ENCODE peak calls at places on chromosomes 6 and 20, in ten cellular contexts. One of them, this sample, is unnamed.
A peak's percentile ranks its signal among the peaks of the same experiment; 100 is the strongest.

GRCh38 chr6:121439456-121440250 is 4.2 kb downstream of the GJA1 start:
- DNase-seq in heart right ventricle: no peak
- DNase-seq in neural progenitor cell: peak; percentile 15
- DNase-seq in psoas muscle: no peak
- DNase-seq in fibroblast of lung: no peak
- DNase-seq in CD8-positive, alpha-beta T cell: no peak
- DNase-seq in astrocyte of the spinal cord: no peak
- DNase-seq in effector memory CD4-positive, alpha-beta T cell: no peak
- DNase-seq in Caco-2: no peak
- DNase-seq in cardiac muscle cell: no peak
- DNase-seq in this sample: no peak

GRCh38 chr20:25294459-25295385 is 46.8 kb downstream of the PYGB start:
- DNase-seq in heart right ventricle: peak; percentile 54
- DNase-seq in neural progenitor cell: peak; percentile 85
- DNase-seq in psoas muscle: peak; percentile 72
- DNase-seq in fibroblast of lung: peak; percentile 60
- DNase-seq in CD8-positive, alpha-beta T cell: peak; percentile 63
- DNase-seq in astrocyte of the spinal cord: peak; percentile 38
- DNase-seq in effector memory CD4-positive, alpha-beta T cell: no peak
- DNase-seq in Caco-2: peak; percentile 86
- DNase-seq in cardiac muscle cell: peak; percentile 79
- DNase-seq in this sample: peak; percentile 72

GRCh38 chr6:145842693-145843546 is 28.3 kb upstream of the FBXO30 start:
- DNase-seq in heart right ventricle: no peak
- DNase-seq in neural progenitor cell: no peak
- DNase-seq in psoas muscle: no peak
- DNase-seq in fibroblast of lung: peak; percentile 42
- DNase-seq in CD8-positive, alpha-beta T cell: no peak
- DNase-seq in astrocyte of the spinal cord: no peak
- DNase-seq in effector memory CD4-positive, alpha-beta T cell: no peak
- DNase-seq in Caco-2: no peak
- DNase-seq in cardiac muscle cell: no peak
- DNase-seq in this sample: no peak

GRCh38 chr6:113184291-113184690 is 672.9 kb upstream of the MARCKS start:
- DNase-seq in heart right ventricle: no peak
- DNase-seq in neural progenitor cell: no peak
- DNase-seq in psoas muscle: no peak
- DNase-seq in fibroblast of lung: peak; percentile 43
- DNase-seq in CD8-positive, alpha-beta T cell: no peak
- DNase-seq in astrocyte of the spinal cord: peak; percentile 90
- DNase-seq in effector memory CD4-positive, alpha-beta T cell: no peak
- DNase-seq in Caco-2: no peak
- DNase-seq in cardiac muscle cell: no peak
- DNase-seq in this sample: no peak

GRCh38 chr6:162371133-162371532 is 356.4 kb downstream of the PRKN start:
- DNase-seq in heart right ventricle: no peak
- DNase-seq in neural progenitor cell: no peak
- DNase-seq in psoas muscle: no peak
- DNase-seq in fibroblast of lung: no peak
- DNase-seq in CD8-positive, alpha-beta T cell: no peak
- DNase-seq in astrocyte of the spinal cord: peak; percentile 7
- DNase-seq in effector memory CD4-positive, alpha-beta T cell: no peak
- DNase-seq in Caco-2: no peak
- DNase-seq in cardiac muscle cell: no peak
- DNase-seq in this sample: no peak

GRCh38 chr6:157908369-157909281 is 73.0 kb upstream of the SYNJ2 start:
- DNase-seq in heart right ventricle: no peak
- DNase-seq in neural progenitor cell: peak; percentile 34
- DNase-seq in psoas muscle: no peak
- DNase-seq in fibroblast of lung: no peak
- DNase-seq in CD8-positive, alpha-beta T cell: no peak
- DNase-seq in astrocyte of the spinal cord: no peak
- DNase-seq in effector memory CD4-positive, alpha-beta T cell: no peak
- DNase-seq in Caco-2: no peak
- DNase-seq in cardiac muscle cell: no peak
- DNase-seq in this sample: no peak

GRCh38 chr6:73724389-73724788 is 28.4 kb downstream of the CD109 start:
- DNase-seq in heart right ventricle: no peak
- DNase-seq in neural progenitor cell: no peak
- DNase-seq in psoas muscle: no peak
- DNase-seq in fibroblast of lung: no peak
- DNase-seq in CD8-positive, alpha-beta T cell: no peak
- DNase-seq in astrocyte of the spinal cord: no peak
- DNase-seq in effector memory CD4-positive, alpha-beta T cell: no peak
- DNase-seq in Caco-2: no peak
- DNase-seq in cardiac muscle cell: no peak
- DNase-seq in this sample: no peak

GRCh38 chr20:4555188-4555893 is 166.4 kb upstream of the PRND start:
- DNase-seq in heart right ventricle: no peak
- DNase-seq in neural progenitor cell: no peak
- DNase-seq in psoas muscle: no peak
- DNase-seq in fibroblast of lung: peak; percentile 96
- DNase-seq in CD8-positive, alpha-beta T cell: no peak
- DNase-seq in astrocyte of the spinal cord: peak; percentile 73
- DNase-seq in effector memory CD4-positive, alpha-beta T cell: no peak
- DNase-seq in Caco-2: no peak
- DNase-seq in cardiac muscle cell: no peak
- DNase-seq in this sample: no peak

GRCh38 chr6:164108869-164109769 is 694.6 kb downstream of the QKI start:
- DNase-seq in heart right ventricle: peak; percentile 91
- DNase-seq in neural progenitor cell: no peak
- DNase-seq in psoas muscle: peak; percentile 98
- DNase-seq in fibroblast of lung: peak; percentile 19
- DNase-seq in CD8-positive, alpha-beta T cell: no peak
- DNase-seq in astrocyte of the spinal cord: peak; percentile 56
- DNase-seq in effector memory CD4-positive, alpha-beta T cell: no peak
- DNase-seq in Caco-2: no peak
- DNase-seq in cardiac muscle cell: no peak
- DNase-seq in this sample: no peak

GRCh38 chr20:46604551-46605133 is 46.6 kb downstream of the SLC13A3 start:
- DNase-seq in heart right ventricle: no peak
- DNase-seq in neural progenitor cell: no peak
- DNase-seq in psoas muscle: no peak
- DNase-seq in fibroblast of lung: no peak
- DNase-seq in CD8-positive, alpha-beta T cell: no peak
- DNase-seq in astrocyte of the spinal cord: no peak
- DNase-seq in effector memory CD4-positive, alpha-beta T cell: no peak
- DNase-seq in Caco-2: no peak
- DNase-seq in cardiac muscle cell: no peak
- DNase-seq in this sample: no peak
- H3K4me3 ChIP-seq in heart right ventricle: no peak overlapping the region
- H3K4me3 ChIP-seq in neural progenitor cell: no peak overlapping the region
- H3K4me3 ChIP-seq in psoas muscle: no peak overlapping the region
- H3K4me3 ChIP-seq in fibroblast of lung: no peak overlapping the region
- H3K4me3 ChIP-seq in CD8-positive, alpha-beta T cell: no peak overlapping the region
- H3K4me3 ChIP-seq in astrocyte of the spinal cord: no peak overlapping the region
- H3K4me3 ChIP-seq in effector memory CD4-positive, alpha-beta T cell: no peak overlapping the region
- H3K4me3 ChIP-seq in Caco-2: no peak overlapping the region
- H3K4me3 ChIP-seq in cardiac muscle cell: no peak overlapping the region
- H3K4me3 ChIP-seq in this sample: no peak overlapping the region

GRCh38 chr6:28814032-28814976 is 109.5 kb downstream of the TRIM27 start:
- DNase-seq in heart right ventricle: no peak
- DNase-seq in neural progenitor cell: peak; percentile 76
- DNase-seq in psoas muscle: no peak
- DNase-seq in fibroblast of lung: no peak
- DNase-seq in CD8-positive, alpha-beta T cell: no peak
- DNase-seq in astrocyte of the spinal cord: no peak
- DNase-seq in effector memory CD4-positive, alpha-beta T cell: no peak
- DNase-seq in Caco-2: no peak
- DNase-seq in cardiac muscle cell: peak; percentile 29
- DNase-seq in this sample: no peak
- H3K4me3 ChIP-seq in heart right ventricle: no peak overlapping the region
- H3K4me3 ChIP-seq in neural progenitor cell: peak overlapping the region; percentile 49
- H3K4me3 ChIP-seq in psoas muscle: no peak overlapping the region
- H3K4me3 ChIP-seq in fibroblast of lung: peak overlapping the region; percentile 9
- H3K4me3 ChIP-seq in CD8-positive, alpha-beta T cell: no peak overlapping the region
- H3K4me3 ChIP-seq in astrocyte of the spinal cord: peak overlapping the region; percentile 15
- H3K4me3 ChIP-seq in effector memory CD4-positive, alpha-beta T cell: no peak overlapping the region
- H3K4me3 ChIP-seq in Caco-2: no peak overlapping the region
- H3K4me3 ChIP-seq in cardiac muscle cell: peak overlapping the region; percentile 22
- H3K4me3 ChIP-seq in this sample: no peak overlapping the region

GRCh38 chr20:57186192-57186591 is 80.2 kb downstream of the BMP7 start:
- DNase-seq in heart right ventricle: no peak
- DNase-seq in neural progenitor cell: no peak
- DNase-seq in psoas muscle: peak; percentile 3
- DNase-seq in fibroblast of lung: no peak
- DNase-seq in CD8-positive, alpha-beta T cell: no peak
- DNase-seq in astrocyte of the spinal cord: no peak
- DNase-seq in effector memory CD4-positive, alpha-beta T cell: no peak
- DNase-seq in Caco-2: no peak
- DNase-seq in cardiac muscle cell: no peak
- DNase-seq in this sample: no peak

GRCh38 chr20:57187068-57187634 is 79.3 kb downstream of the BMP7 start:
- DNase-seq in heart right ventricle: no peak
- DNase-seq in neural progenitor cell: no peak
- DNase-seq in psoas muscle: peak; percentile 1
- DNase-seq in fibroblast of lung: no peak
- DNase-seq in CD8-positive, alpha-beta T cell: no peak
- DNase-seq in astrocyte of the spinal cord: no peak
- DNase-seq in effector memory CD4-positive, alpha-beta T cell: no peak
- DNase-seq in Caco-2: no peak
- DNase-seq in cardiac muscle cell: no peak
- DNase-seq in this sample: no peak

GRCh38 chr20:57189713-57190112 is 76.7 kb downstream of the BMP7 start:
- DNase-seq in heart right ventricle: no peak
- DNase-seq in neural progenitor cell: no peak
- DNase-seq in psoas muscle: no peak
- DNase-seq in fibroblast of lung: no peak
- DNase-seq in CD8-positive, alpha-beta T cell: no peak
- DNase-seq in astrocyte of the spinal cord: no peak
- DNase-seq in effector memory CD4-positive, alpha-beta T cell: no peak
- DNase-seq in Caco-2: no peak
- DNase-seq in cardiac muscle cell: no peak
- DNase-seq in this sample: no peak

GRCh38 chr20:57188576-57189079 is 77.8 kb downstream of the BMP7 start:
- DNase-seq in heart right ventricle: no peak
- DNase-seq in neural progenitor cell: no peak
- DNase-seq in psoas muscle: peak; percentile 8
- DNase-seq in fibroblast of lung: no peak
- DNase-seq in CD8-positive, alpha-beta T cell: no peak
- DNase-seq in astrocyte of the spinal cord: no peak
- DNase-seq in effector memory CD4-positive, alpha-beta T cell: no peak
- DNase-seq in Caco-2: no peak
- DNase-seq in cardiac muscle cell: no peak
- DNase-seq in this sample: no peak

GRCh38 chr20:57188056-57188455 is 78.4 kb downstream of the BMP7 start:
- DNase-seq in heart right ventricle: no peak
- DNase-seq in neural progenitor cell: no peak
- DNase-seq in psoas muscle: no peak
- DNase-seq in fibroblast of lung: no peak
- DNase-seq in CD8-positive, alpha-beta T cell: no peak
- DNase-seq in astrocyte of the spinal cord: no peak
- DNase-seq in effector memory CD4-positive, alpha-beta T cell: no peak
- DNase-seq in Caco-2: no peak
- DNase-seq in cardiac muscle cell: no peak
- DNase-seq in this sample: no peak
- H3K4me3 ChIP-seq in heart right ventricle: no peak overlapping the region
- H3K4me3 ChIP-seq in neural progenitor cell: no peak overlapping the region
- H3K4me3 ChIP-seq in psoas muscle: no peak overlapping the region
- H3K4me3 ChIP-seq in fibroblast of lung: no peak overlapping the region
- H3K4me3 ChIP-seq in CD8-positive, alpha-beta T cell: no peak overlapping the region
- H3K4me3 ChIP-seq in astrocyte of the spinal cord: no peak overlapping the region
- H3K4me3 ChIP-seq in effector memory CD4-positive, alpha-beta T cell: no peak overlapping the region
- H3K4me3 ChIP-seq in Caco-2: no peak overlapping the region
- H3K4me3 ChIP-seq in cardiac muscle cell: no peak overlapping the region
- H3K4me3 ChIP-seq in this sample: no peak overlapping the region

DNA sequence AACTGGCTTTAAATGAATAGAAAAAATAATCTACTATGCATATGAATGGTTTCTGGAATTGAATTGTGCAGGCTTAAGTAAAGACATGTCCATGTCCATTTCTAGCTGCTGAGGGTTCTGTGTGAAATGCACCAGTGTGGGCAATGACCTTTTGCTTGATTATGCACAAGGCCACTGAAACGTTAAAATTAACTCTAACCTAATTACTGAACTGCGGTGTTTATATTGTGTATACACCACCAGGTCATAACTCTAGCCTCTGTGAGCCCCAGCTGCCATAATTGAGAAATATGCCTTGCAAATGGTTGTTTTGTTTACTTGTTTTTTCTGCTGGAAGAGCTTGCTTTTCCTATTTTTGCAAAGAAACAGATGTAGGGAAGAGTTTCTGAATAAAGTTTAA is 46.1 kb downstream of the RSPO3 start:
- DNase-seq in heart right ventricle: no peak
- DNase-seq in neural progenitor cell: no peak
- DNase-seq in psoas muscle: no peak
- DNase-seq in fibroblast of lung: peak; percentile 44
- DNase-seq in CD8-positive, alpha-beta T cell: no peak
- DNase-seq in astrocyte of the spinal cord: no peak
- DNase-seq in effector memory CD4-positive, alpha-beta T cell: no peak
- DNase-seq in Caco-2: no peak
- DNase-seq in cardiac muscle cell: no peak
- DNase-seq in this sample: no peak
- H3K4me3 ChIP-seq in heart right ventricle: no peak overlapping the region
- H3K4me3 ChIP-seq in neural progenitor cell: no peak overlapping the region
- H3K4me3 ChIP-seq in psoas muscle: no peak overlapping the region
- H3K4me3 ChIP-seq in fibroblast of lung: no peak overlapping the region
- H3K4me3 ChIP-seq in CD8-positive, alpha-beta T cell: no peak overlapping the region
- H3K4me3 ChIP-seq in astrocyte of the spinal cord: no peak overlapping the region
- H3K4me3 ChIP-seq in effector memory CD4-positive, alpha-beta T cell: no peak overlapping the region
- H3K4me3 ChIP-seq in Caco-2: no peak overlapping the region
- H3K4me3 ChIP-seq in cardiac muscle cell: no peak overlapping the region
- H3K4me3 ChIP-seq in this sample: no peak overlapping the region

DNA sequence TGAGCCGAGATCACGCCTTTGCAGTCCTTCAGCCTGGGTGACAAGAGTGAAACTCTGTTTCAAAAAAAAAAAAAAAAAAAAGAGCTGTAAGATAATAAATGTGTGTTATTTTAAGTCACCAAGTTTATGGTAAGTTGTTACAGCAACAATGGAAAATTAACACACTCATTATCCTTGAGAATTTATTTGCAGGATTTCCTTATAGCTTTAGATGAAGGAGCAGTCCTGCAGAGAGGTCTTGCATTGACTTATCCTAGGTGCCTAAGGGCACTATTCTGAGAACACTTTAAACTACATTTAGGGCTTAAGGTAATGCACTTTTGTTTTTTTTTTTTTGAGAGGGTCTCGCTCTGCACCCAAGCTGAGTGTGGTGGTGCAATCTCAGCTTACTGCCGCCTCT is 13.8 kb upstream of the SCAF8 start:
- DNase-seq in heart right ventricle: no peak
- DNase-seq in neural progenitor cell: no peak
- DNase-seq in psoas muscle: no peak
- DNase-seq in fibroblast of lung: no peak
- DNase-seq in CD8-positive, alpha-beta T cell: no peak
- DNase-seq in astrocyte of the spinal cord: no peak
- DNase-seq in effector memory CD4-positive, alpha-beta T cell: no peak
- DNase-seq in Caco-2: no peak
- DNase-seq in cardiac muscle cell: no peak
- DNase-seq in this sample: no peak
- H3K4me3 ChIP-seq in heart right ventricle: no peak overlapping the region
- H3K4me3 ChIP-seq in neural progenitor cell: no peak overlapping the region
- H3K4me3 ChIP-seq in psoas muscle: no peak overlapping the region
- H3K4me3 ChIP-seq in fibroblast of lung: no peak overlapping the region
- H3K4me3 ChIP-seq in CD8-positive, alpha-beta T cell: no peak overlapping the region
- H3K4me3 ChIP-seq in astrocyte of the spinal cord: no peak overlapping the region
- H3K4me3 ChIP-seq in effector memory CD4-positive, alpha-beta T cell: no peak overlapping the region
- H3K4me3 ChIP-seq in Caco-2: no peak overlapping the region
- H3K4me3 ChIP-seq in cardiac muscle cell: no peak overlapping the region
- H3K4me3 ChIP-seq in this sample: no peak overlapping the region